ENCODE peak calls at places on chromosomes 11 and 22, in ten cellular contexts. L is tibial nerve, U is esophagus squamous epithelium, I is adrenal gland, Y is transverse colon, J is right lobe of liver, A is IMR-90, M is A549, D is stomach, B is body of pancreas. V is an unnamed sample. For H3K4me1, the result is how much of the 10 kb centered on the place peaks cover.

GRCh38 chr11:77269484-77270123 is 31.9 kb downstream of the GDPD4 start:
- DNase-seq in U (no peak), M (no peak), L (no peak), I (no peak), J (no peak), D (no peak), A (peak), Y (no peak), B (no peak), V (no peak)

GRCh38 chr11:33476945-33477584 is 219.9 kb downstream of the HIPK3 start:
- DNase-seq in L (no peak), I (no peak), J (no peak), A (peak), M (no peak), D (no peak), Y (no peak), B (no peak), U (no peak), V (no peak)

GRCh38 chr11:62146476-62147200 is 22.8 kb downstream of the INCENP start:
- DNase-seq in Y (no peak), I (no peak), A (no peak), D (peak), B (peak), J (no peak), U (no peak), L (no peak), M (no peak), V (no peak)

GRCh38 chr11:59849129-59849528 is 3.8 kb upstream of the CBLIF start:
- DNase-seq in U (no peak), D (no peak), M (peak), Y (peak), A (no peak), L (no peak), I (no peak), J (no peak), B (peak), V (no peak)

GRCh38 chr11:79437981-79438630 is 2.7 kb downstream of the TENM4 start:
- DNase-seq in Y (no peak), M (no peak), L (no peak), D (no peak), U (no peak), J (no peak), I (peak), A (peak), B (no peak), V (peak)

GRCh38 chr11:130827697-130828377 is 88.4 kb downstream of the SNX19 start:
- DNase-seq in L (peak), U (no peak), Y (peak), M (peak), D (peak), I (peak), J (no peak), B (peak), A (peak), V (no peak)

GRCh38 chr11:122264121-122264520 is 148.1 kb upstream of the BLID start:
- DNase-seq in U (no peak), I (no peak), A (no peak), B (no peak), J (no peak), L (no peak), Y (no peak), M (no peak), D (no peak), V (no peak)

GRCh38 chr11:123103326-123103980 is 41.5 kb upstream of the HSPA8 start:
- DNase-seq in J (no peak), Y (peak), L (peak), M (peak), I (peak), A (peak), D (no peak), B (peak), U (no peak), V (no peak)

GRCh38 chr22:32202539-32203180 is 2.2 kb downstream of the RFPL2 start:
- DNase-seq in M (peak), U (no peak), L (no peak), A (peak), I (peak), J (peak), Y (peak), D (peak), B (peak), V (peak)

GRCh38 chr11:6233984-6234313 is 487 bp downstream of the FHIP1B start:
- DNase-seq in D (no peak), A (no peak), B (no peak), L (no peak), Y (peak), J (no peak), M (no peak), I (no peak), U (no peak), V (no peak)

DNA sequence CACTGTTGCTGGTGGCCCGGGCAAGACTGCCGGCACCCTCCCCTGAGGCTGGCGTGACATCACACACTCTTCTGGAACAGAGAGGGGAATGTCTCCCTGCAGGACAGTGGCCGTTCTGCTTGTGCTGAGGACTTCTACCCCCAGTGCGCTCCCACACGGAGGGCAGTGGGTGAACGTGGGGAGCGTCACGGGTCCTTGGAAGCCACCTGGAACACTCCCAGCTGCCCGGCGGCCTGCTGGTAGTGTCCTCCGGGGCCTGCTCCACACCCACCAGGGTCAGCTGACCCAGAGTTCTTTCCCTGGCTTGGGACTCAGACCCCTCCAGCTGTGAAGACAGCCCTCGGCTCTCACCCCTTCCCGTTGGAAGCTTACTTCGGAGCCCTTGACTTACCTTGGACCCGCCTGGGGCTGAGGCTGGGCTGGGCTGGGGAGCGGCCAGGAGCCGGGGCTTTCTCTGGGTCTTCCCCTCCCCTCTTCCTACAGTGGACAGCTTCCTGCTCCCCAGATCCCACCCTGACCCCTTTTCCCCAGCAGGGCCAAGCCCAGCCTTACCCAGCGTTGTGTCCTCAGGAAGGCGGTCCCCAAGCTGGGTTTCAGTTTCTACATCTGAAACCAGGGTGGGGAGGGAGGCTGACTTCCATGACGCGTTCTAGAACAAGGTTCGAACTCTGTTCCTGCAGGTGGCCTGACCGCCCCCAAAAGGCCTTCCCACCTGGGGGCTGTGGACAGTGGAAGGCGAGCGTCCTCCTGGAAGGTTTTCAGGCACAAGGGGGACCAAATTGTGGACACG is 14.8 kb upstream of the GAL start:
- DNase-seq in L (no peak), A (no peak), D (no peak), J (no peak), U (no peak), M (no peak), Y (no peak), I (no peak), B (no peak), V (no peak)
- H3K4me3 ChIP-seq in L (no peak), A (no peak), D (no peak), J (no peak), U (no peak), M (no peak), Y (no peak), I (no peak), B (no peak), V (no peak)

GRCh38 chr11:22625448-22626287 is at the start of gene FANCF:
- DNase-seq in I (peak), L (peak), D (peak), B (peak), Y (peak), A (peak), J (peak), U (peak), M (peak), V (peak)
- TF ChIP-seq POLR2A in I (peak), L (no peak), D (no peak), B (peak), Y (peak), A (peak), J (no peak), U (peak), M (peak), V (peak)

GRCh38 chr11:304915-305833 is 2.4 kb upstream of the IFITM2 start:
- DNase-seq in L (peak), A (peak), D (peak), I (peak), U (no peak), M (peak), J (peak), Y (peak), B (peak), V (peak)

GRCh38 chr11:304061-304506 is 3.5 kb upstream of the IFITM2 start:
- DNase-seq in A (no peak), L (no peak), D (no peak), B (no peak), Y (no peak), M (no peak), J (no peak), U (no peak), I (no peak), V (no peak)

GRCh38 chr11:309558-309855 is 1.9 kb downstream of the IFITM2 start:
- DNase-seq in D (no peak), A (no peak), J (no peak), Y (no peak), L (no peak), M (no peak), B (no peak), I (no peak), U (no peak), V (no peak)

GRCh38 chr11:305834-306211 is 1.8 kb upstream of the IFITM2 start:
- DNase-seq in B (no peak), J (no peak), D (no peak), M (no peak), I (no peak), Y (no peak), U (no peak), A (no peak), L (no peak), V (no peak)

DNA sequence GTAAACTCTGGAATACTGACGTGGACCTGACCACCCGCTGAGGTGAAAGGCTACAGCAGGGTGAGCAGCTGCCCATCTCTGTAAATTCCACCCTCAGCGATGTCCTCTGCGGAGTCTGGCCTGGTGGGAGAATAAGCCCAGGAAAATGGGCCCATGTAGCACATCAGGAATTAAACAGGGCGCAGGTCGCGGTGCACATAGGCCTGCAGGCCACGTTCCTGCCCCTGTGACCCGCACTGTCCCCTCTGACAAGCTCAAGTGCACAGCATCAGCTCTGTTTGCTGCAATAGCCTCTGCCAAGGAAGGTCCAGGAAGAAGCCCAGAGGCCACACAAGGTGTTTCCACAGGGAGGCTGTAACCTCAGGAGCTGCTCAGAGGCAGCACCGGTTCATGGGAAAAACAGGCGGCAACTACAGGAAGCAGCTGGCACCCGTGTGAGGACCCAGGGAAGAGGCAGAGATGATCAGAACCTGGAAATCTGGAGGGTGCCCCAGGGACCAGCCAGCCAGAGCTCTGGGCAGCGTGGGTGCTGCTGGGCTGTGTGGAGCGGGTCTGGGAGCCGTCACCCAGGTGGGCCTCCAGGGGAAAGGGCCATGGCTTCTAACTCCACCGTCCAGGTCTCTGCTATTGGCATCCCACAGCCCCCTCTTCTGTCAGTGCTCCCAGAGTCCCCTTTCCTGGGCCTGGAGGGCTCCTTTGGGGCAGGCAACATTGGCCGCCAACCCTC is 808 bp upstream of the IFITM2 start:
- DNase-seq in A (no peak), U (no peak), I (no peak), D (no peak), B (no peak), M (no peak), J (peak), L (no peak), Y (no peak), V (no peak)
- H3K4me1 ChIP-seq in A (under half), U (under half), I (under half), D (under half), B (under half), M (under half), J (under half), L (under half), Y (under half), V (under half)

DNA sequence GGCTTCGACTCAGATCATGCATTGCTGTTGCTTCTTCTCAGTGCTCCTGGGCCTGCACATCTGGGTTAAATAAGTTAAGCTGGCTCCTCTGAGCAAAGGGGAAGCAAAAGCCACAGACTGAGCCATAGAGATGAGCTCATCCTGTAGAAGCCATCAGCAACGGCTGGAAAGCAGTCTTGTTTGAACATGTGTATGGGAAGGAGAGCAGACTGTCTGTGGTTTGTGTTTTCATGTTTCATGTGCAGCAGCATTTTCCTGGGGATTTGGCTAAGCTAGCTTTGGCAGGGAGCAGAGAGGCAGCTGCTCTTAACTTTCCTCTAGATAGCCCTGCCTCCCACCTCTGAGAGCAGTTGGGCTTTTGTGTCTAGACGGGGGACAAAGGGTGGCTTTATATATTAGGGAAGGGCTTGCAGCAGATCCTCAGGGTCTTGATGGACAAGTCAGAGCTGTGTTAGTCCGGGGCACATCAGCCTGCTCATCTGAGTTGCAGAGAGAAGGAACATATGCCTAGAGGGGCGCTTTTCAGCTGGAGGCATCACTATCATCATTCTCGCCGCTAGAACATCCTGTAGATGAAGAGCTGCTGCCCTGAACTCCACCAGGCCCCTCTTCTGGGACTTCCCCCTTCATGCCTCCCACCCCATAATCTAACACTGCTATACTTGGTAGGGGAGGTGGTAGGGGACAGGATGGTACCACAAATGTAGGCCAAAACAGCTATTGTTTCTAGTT is 14.9 kb downstream of the DCPS start:
- DNase-seq in B (no peak), Y (peak), A (peak), D (no peak), L (no peak), I (peak), M (no peak), U (no peak), J (no peak), V (peak)
- H3K4me3 ChIP-seq in B (no peak), Y (peak), A (no peak), D (peak), L (no peak), I (no peak), M (no peak), U (peak), J (no peak), V (no peak)

GRCh38 chr22:35380537-35381423 is at the start of gene HMOX1:
- DNase-seq in D (peak), U (peak), B (peak), J (peak), M (peak), Y (peak), L (peak), A (peak), I (peak), V (peak)
- TF ChIP-seq POLR2A in D (no peak), U (peak), B (peak), J (peak), M (peak), Y (peak), L (peak), A (peak), I (peak), V (peak)

DNA sequence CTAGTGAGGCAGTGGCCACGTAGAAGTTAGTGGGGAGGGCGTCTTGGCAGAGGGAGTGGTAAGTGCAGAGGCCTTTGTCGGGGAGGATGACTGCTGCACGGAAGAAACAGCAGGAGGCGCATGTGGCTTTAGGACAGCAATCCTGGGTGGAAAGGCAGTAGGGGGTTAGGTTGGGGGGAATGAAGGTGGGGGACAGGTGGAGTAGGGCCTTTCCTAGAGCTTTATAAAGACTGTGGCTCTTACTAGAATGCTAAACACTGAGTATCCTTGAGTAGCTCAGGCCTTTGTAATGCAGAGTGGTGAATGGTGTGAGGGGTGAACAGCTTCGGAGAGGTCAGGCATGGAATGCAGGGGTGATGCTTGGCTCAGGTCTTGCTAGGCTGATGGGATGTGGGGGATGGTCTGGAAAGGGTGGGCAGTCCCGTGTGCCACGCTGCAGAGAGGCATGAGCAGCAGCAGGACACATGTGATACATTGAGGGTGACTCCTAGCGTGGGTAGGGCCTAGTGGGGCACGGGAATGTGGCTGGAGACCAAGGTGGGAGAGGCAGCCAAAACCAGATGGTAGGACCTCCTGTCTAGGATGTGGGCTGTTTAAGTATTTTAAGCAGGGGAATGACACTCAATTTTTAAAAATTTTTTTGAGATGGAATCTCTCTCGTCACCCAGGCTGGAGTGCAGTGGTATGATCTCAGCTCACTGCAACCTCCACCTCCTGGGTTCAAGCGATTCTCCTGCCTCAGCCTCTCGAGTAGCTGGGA is 19.2 kb downstream of the AP2A2 start:
- DNase-seq in A (peak), D (no peak), M (peak), U (no peak), J (no peak), I (no peak), L (no peak), Y (no peak), B (no peak), V (no peak)
- H3K4me1 ChIP-seq in A (under half), D (under half), M (under half), U (under half), J (under half), I (under half), L (under half), Y (under half), B (under half), V (under half)

DNA sequence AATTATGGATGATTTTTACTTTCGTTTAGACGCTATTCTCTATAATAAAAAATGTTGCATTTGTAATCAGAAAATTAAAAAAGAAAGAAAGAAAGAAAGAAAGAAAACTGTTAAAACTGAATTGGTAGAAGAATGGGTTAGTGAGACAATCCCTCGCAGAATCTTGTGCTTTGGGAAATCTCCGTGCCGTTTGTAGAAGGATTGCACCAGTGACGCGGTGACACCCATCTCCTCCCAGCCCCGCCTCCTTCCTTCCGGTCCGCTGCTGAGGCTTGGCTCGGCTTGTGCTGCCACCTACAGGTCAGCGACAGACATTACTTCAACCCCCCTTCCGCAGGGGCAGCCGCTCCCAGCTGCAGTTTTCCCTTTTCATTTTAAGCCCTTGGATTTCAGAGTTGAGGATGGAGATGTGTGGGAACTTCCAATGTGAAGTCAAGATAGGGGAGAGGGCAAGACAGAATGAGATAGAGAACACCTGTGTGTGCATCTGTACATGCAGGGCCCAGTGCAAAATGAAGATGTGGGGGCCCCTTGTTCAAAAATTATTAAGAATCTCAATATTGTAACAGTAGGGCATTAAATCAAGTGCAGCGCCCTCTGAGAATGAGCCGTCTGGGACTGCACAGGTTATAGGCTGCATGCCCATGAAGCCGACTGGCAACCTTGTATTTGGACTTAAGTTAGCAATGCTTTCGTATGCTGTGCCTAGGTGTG is 41.1 kb downstream of the TST start:
- DNase-seq in U (peak), A (peak), D (peak), J (peak), I (peak), B (peak), Y (peak), L (peak), M (peak), V (peak)
- H3K4me3 ChIP-seq in U (peak), A (peak), D (peak), J (peak), I (peak), B (no peak), Y (peak), L (peak), M (peak), V (no peak)